ENCODE peak calls at places on chromosomes 11 and 22, in eight cellular contexts. O, U, Y, J, D, P, K and H are unnamed samples.

GRCh38 chr11:130516175-130516867 is 67.9 kb downstream of the ADAMTS15 start:
- ATAC-seq in J (no peak), K (no peak), Y (no peak), U (no peak), P (no peak), O (no peak), D (no peak), H (no peak)

GRCh38 chr11:75536786-75537629 is 11.3 kb upstream of the GDPD5 start:
- ATAC-seq in J (no peak), Y (peak), O (peak), K (peak), U (no peak), D (peak), P (peak), H (peak)

GRCh38 chr11:121933294-121933693 is 182.7 kb downstream of the BLID start:
- ATAC-seq in Y (no peak), U (no peak), P (no peak), O (no peak), K (no peak), J (no peak), D (no peak), H (no peak)

GRCh38 chr22:43275545-43275981 is 67.6 kb downstream of the SCUBE1 start:
- ATAC-seq in O (no peak), U (no peak), K (no peak), Y (peak), P (peak), J (no peak), D (no peak), H (peak)

GRCh38 chr11:115166826-115167225 is 337.4 kb downstream of the CADM1 start:
- ATAC-seq in P (no peak), U (no peak), J (no peak), D (no peak), O (no peak), K (no peak), Y (no peak), H (no peak)

GRCh38 chr22:41197808-41198585 is 7.1 kb upstream of the L3MBTL2 start:
- ATAC-seq in U (peak), P (peak), Y (peak), O (peak), D (peak), J (peak), K (peak), H (peak)

GRCh38 chr11:118778898-118779297 is 12.1 kb downstream of the DDX6 start:
- ATAC-seq in P (no peak), U (no peak), K (no peak), Y (no peak), J (no peak), O (no peak), D (no peak), H (no peak)

GRCh38 chr11:56885182-56885581 is 103.5 kb upstream of the OR5AK2 start:
- ATAC-seq in K (no peak), U (peak), D (no peak), O (peak), P (no peak), Y (no peak), J (no peak), H (no peak)

GRCh38 chr22:49243335-49243734 is 584.3 kb downstream of the BRD1 start:
- ATAC-seq in P (no peak), U (no peak), O (no peak), D (no peak), J (no peak), Y (no peak), K (no peak), H (no peak)

GRCh38 chr11:959027-959426 is 33.4 kb downstream of the AP2A2 start:
- ATAC-seq in Y (no peak), D (no peak), U (no peak), P (no peak), J (no peak), K (no peak), O (peak), H (no peak)

GRCh38 chr22:32904044-32904443 is 102.5 kb downstream of the TIMP3 start:
- ATAC-seq in O (peak), J (peak), P (peak), D (peak), U (peak), Y (peak), K (no peak), H (no peak)

GRCh38 chr11:8826145-8826786 is 84.7 kb upstream of the AKIP1 start:
- ATAC-seq in Y (peak), O (peak), P (no peak), D (no peak), K (no peak), J (peak), U (no peak), H (no peak)

GRCh38 chr22:43884600-43885318 is 7.1 kb downstream of the PNPLA5 start:
- ATAC-seq in K (no peak), O (peak), Y (peak), D (peak), P (peak), U (peak), J (peak), H (peak)

GRCh38 chr22:27260087-27260730 is 541.3 kb downstream of the MN1 start:
- ATAC-seq in D (no peak), U (no peak), Y (no peak), K (no peak), J (no peak), P (no peak), O (no peak), H (no peak)

GRCh38 chr22:29072979-29073617 is at the start of gene KREMEN1:
- ATAC-seq in Y (no peak), U (peak), O (no peak), D (no peak), J (no peak), P (no peak), K (no peak), H (no peak)

GRCh38 chr22:42313204-42313603 is 42.8 kb upstream of the TCF20 start:
- ATAC-seq in Y (peak), D (no peak), K (no peak), O (no peak), J (no peak), U (no peak), P (no peak), H (no peak)

GRCh38 chr11:100739636-100740035 is 52.5 kb downstream of the ARHGAP42 start:
- ATAC-seq in Y (no peak), P (no peak), D (no peak), K (no peak), O (peak), J (peak), U (peak), H (no peak)

GRCh38 chr11:108895579-108896480 is 231.0 kb downstream of the DDX10 start:
- ATAC-seq in K (no peak), U (no peak), P (peak), J (no peak), O (no peak), D (peak), Y (no peak), H (peak)

GRCh38 chr11:14444441-14445189 is 55.0 kb downstream of the COPB1 start:
- ATAC-seq in U (no peak), J (no peak), Y (no peak), K (no peak), D (no peak), O (no peak), P (peak), H (peak)

GRCh38 chr11:114166897-114167323 is 107.4 kb downstream of the ZBTB16 start:
- ATAC-seq in J (no peak), K (peak), P (peak), Y (no peak), U (peak), D (no peak), O (peak), H (peak)

GRCh38 chr11:42021919-42022318 is 562.5 kb upstream of the LRRC4C start:
- ATAC-seq in Y (no peak), U (no peak), K (no peak), P (no peak), D (no peak), J (no peak), O (no peak), H (no peak)

GRCh38 chr11:79520086-79520485 is 79.3 kb upstream of the TENM4 start:
- ATAC-seq in K (no peak), J (no peak), Y (no peak), P (no peak), U (no peak), O (no peak), D (no peak), H (no peak)

GRCh38 chr22:20551805-20552449 is 44.5 kb downstream of the MED15 start:
- ATAC-seq in D (no peak), K (no peak), U (peak), Y (peak), O (peak), J (peak), P (peak), H (peak)

GRCh38 chr11:70824590-70825300 is 426.4 kb downstream of the CTTN start:
- ATAC-seq in P (peak), J (no peak), D (no peak), Y (no peak), K (no peak), O (no peak), U (no peak), H (no peak)

GRCh38 chr22:17368727-17369552 is at the start of gene CECR2:
- ATAC-seq in P (peak), U (peak), K (peak), Y (peak), D (no peak), O (peak), J (peak), H (no peak)

GRCh38 chr11:76944225-76944624 is 83.5 kb downstream of the ACER3 start:
- ATAC-seq in P (no peak), Y (no peak), O (no peak), J (no peak), K (no peak), U (no peak), D (no peak), H (no peak)